ENCODE peak calls at places on chromosomes 2 and 18, in four cellular contexts. One of them, this sample, is unnamed. For H3K27me3, the result is how much of the 10 kb centered on the place peaks cover.

GRCh38 chr18:52392160-52392559 is 52.2 kb downstream of the DCC start:
- DNase-seq in naive thymus-derived CD4-positive, alpha-beta T cell: no peak
- DNase-seq in fibroblast of lung: peak
- DNase-seq in cardiac muscle cell: no peak
- DNase-seq in this sample: no peak

GRCh38 chr2:234138836-234139235 is 88.3 kb downstream of the SPP2 start:
- DNase-seq in cardiac muscle cell: no peak
- DNase-seq in fibroblast of lung: no peak
- DNase-seq in naive thymus-derived CD4-positive, alpha-beta T cell: no peak
- DNase-seq in this sample: no peak

GRCh38 chr2:180572346-180572745 is 408.1 kb upstream of the UBE2E3 start:
- DNase-seq in fibroblast of lung: peak
- DNase-seq in cardiac muscle cell: no peak
- DNase-seq in naive thymus-derived CD4-positive, alpha-beta T cell: no peak
- DNase-seq in this sample: no peak

GRCh38 chr18:21833619-21834300 is 93.2 kb downstream of the MIB1 start:
- DNase-seq in fibroblast of lung: no peak
- DNase-seq in naive thymus-derived CD4-positive, alpha-beta T cell: no peak
- DNase-seq in cardiac muscle cell: peak
- DNase-seq in this sample: no peak

GRCh38 chr2:41870948-41871522 is 176.8 kb upstream of the PKDCC start:
- DNase-seq in cardiac muscle cell: peak
- DNase-seq in fibroblast of lung: peak
- DNase-seq in naive thymus-derived CD4-positive, alpha-beta T cell: no peak
- DNase-seq in this sample: no peak

GRCh38 chr2:18047896-18048657 is 169.6 kb downstream of the KCNS3 start:
- DNase-seq in cardiac muscle cell: no peak
- DNase-seq in fibroblast of lung: peak
- DNase-seq in naive thymus-derived CD4-positive, alpha-beta T cell: no peak
- DNase-seq in this sample: no peak

GRCh38 chr2:32777714-32778113 is 149.9 kb downstream of the TTC27 start:
- DNase-seq in fibroblast of lung: no peak
- DNase-seq in naive thymus-derived CD4-positive, alpha-beta T cell: no peak
- DNase-seq in cardiac muscle cell: no peak
- DNase-seq in this sample: no peak

GRCh38 chr2:168604252-168604651 is 148.2 kb downstream of the CERS6 start:
- DNase-seq in fibroblast of lung: peak
- DNase-seq in cardiac muscle cell: no peak
- DNase-seq in naive thymus-derived CD4-positive, alpha-beta T cell: no peak
- DNase-seq in this sample: no peak

GRCh38 chr2:73939419-73939818 is 12.7 kb downstream of the DGUOK start:
- DNase-seq in naive thymus-derived CD4-positive, alpha-beta T cell: no peak
- DNase-seq in fibroblast of lung: peak
- DNase-seq in cardiac muscle cell: no peak
- DNase-seq in this sample: no peak

GRCh38 chr2:171878481-171878993 is 15.5 kb downstream of the SLC25A12 start:
- DNase-seq in fibroblast of lung: peak
- DNase-seq in cardiac muscle cell: peak
- DNase-seq in naive thymus-derived CD4-positive, alpha-beta T cell: no peak
- DNase-seq in this sample: no peak

GRCh38 chr2:65067806-65068553 is 11.8 kb downstream of the CEP68 start:
- DNase-seq in fibroblast of lung: no peak
- DNase-seq in cardiac muscle cell: no peak
- DNase-seq in naive thymus-derived CD4-positive, alpha-beta T cell: no peak
- DNase-seq in this sample: no peak

GRCh38 chr2:72263781-72264060 is 116.1 kb upstream of the CYP26B1 start:
- DNase-seq in cardiac muscle cell: no peak
- DNase-seq in naive thymus-derived CD4-positive, alpha-beta T cell: no peak
- DNase-seq in fibroblast of lung: no peak
- DNase-seq in this sample: no peak

GRCh38 chr2:10361220-10361588 is 58.5 kb downstream of the HPCAL1 start:
- DNase-seq in naive thymus-derived CD4-positive, alpha-beta T cell: no peak
- DNase-seq in fibroblast of lung: peak
- DNase-seq in cardiac muscle cell: no peak
- DNase-seq in this sample: no peak

GRCh38 chr2:88074854-88075292 is 7.2 kb downstream of the SMYD1 start:
- DNase-seq in naive thymus-derived CD4-positive, alpha-beta T cell: no peak
- DNase-seq in cardiac muscle cell: no peak
- DNase-seq in fibroblast of lung: peak
- DNase-seq in this sample: no peak

GRCh38 chr2:212540356-212540755 is 1.8 kb upstream of the ERBB4 start:
- DNase-seq in cardiac muscle cell: no peak
- DNase-seq in fibroblast of lung: no peak
- DNase-seq in naive thymus-derived CD4-positive, alpha-beta T cell: no peak
- DNase-seq in this sample: no peak

GRCh38 chr2:98478861-98479770 is 34.5 kb downstream of the INPP4A start:
- DNase-seq in cardiac muscle cell: no peak
- DNase-seq in fibroblast of lung: no peak
- DNase-seq in naive thymus-derived CD4-positive, alpha-beta T cell: no peak
- DNase-seq in this sample: no peak

GRCh38 chr2:104849618-104850097 is 4.3 kb upstream of the POU3F3 start:
- DNase-seq in naive thymus-derived CD4-positive, alpha-beta T cell: no peak
- DNase-seq in fibroblast of lung: peak
- DNase-seq in cardiac muscle cell: peak
- DNase-seq in this sample: peak

GRCh38 chr18:79789901-79790885 is 7.5 kb upstream of the KCNG2 start:
- DNase-seq in naive thymus-derived CD4-positive, alpha-beta T cell: no peak
- DNase-seq in cardiac muscle cell: no peak
- DNase-seq in fibroblast of lung: no peak
- DNase-seq in this sample: no peak

GRCh38 chr18:79792096-79792987 is 5.4 kb upstream of the KCNG2 start:
- DNase-seq in cardiac muscle cell: no peak
- DNase-seq in naive thymus-derived CD4-positive, alpha-beta T cell: no peak
- DNase-seq in fibroblast of lung: no peak
- DNase-seq in this sample: no peak

GRCh38 chr18:79789091-79789891 is 8.4 kb upstream of the KCNG2 start:
- DNase-seq in cardiac muscle cell: no peak
- DNase-seq in naive thymus-derived CD4-positive, alpha-beta T cell: no peak
- DNase-seq in fibroblast of lung: no peak
- DNase-seq in this sample: peak

GRCh38 chr18:79792988-79793355 is 4.8 kb upstream of the KCNG2 start:
- DNase-seq in naive thymus-derived CD4-positive, alpha-beta T cell: no peak
- DNase-seq in cardiac muscle cell: no peak
- DNase-seq in fibroblast of lung: no peak
- DNase-seq in this sample: no peak

DNA sequence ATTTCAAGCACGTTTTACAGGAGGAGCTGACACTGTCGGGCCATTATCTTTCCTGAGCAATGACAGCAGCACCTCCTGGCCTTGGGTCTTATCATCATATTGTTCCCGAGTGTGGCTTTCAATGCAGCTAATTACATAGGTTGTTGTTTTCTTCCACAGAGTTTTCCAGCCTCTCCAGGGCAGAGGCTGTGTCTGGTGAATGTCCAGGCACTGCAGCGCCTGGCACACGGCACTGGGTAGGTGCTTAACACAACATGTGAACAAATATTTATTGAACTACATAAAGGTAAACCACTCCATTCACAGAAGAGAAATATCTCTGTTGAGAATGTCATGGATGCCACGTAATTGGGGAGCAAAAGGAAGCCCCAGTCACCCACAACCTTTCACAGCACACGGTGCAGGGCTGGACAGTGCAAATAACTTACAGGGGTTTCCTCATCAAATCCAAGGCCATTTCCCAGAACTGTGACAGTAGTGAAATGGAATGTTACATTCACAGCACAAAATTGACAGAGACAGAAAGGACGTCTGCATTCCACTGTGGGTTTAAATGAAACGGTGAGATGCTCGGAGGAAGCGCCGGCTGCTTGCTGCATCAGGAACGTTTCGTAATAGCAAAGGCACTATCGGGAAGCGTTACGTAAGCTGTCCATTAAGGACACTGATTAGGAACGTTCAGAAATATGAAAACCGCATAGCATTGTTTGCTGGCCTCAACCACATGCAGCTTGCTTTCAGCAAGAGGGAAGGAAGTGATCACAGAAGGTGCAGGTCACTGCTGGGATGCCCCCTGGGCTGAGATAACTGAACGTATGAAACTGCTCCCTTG is 6.4 kb upstream of the KCNG2 start:
- DNase-seq in naive thymus-derived CD4-positive, alpha-beta T cell: no peak
- DNase-seq in cardiac muscle cell: no peak
- DNase-seq in fibroblast of lung: peak
- DNase-seq in this sample: no peak
- H3K27me3 ChIP-seq in naive thymus-derived CD4-positive, alpha-beta T cell: under half
- H3K27me3 ChIP-seq in cardiac muscle cell: half or more
- H3K27me3 ChIP-seq in fibroblast of lung: under half
- H3K27me3 ChIP-seq in this sample: under half

GRCh38 chr18:34550902-34551301 is 159.2 kb upstream of the DTNA start:
- DNase-seq in cardiac muscle cell: no peak
- DNase-seq in fibroblast of lung: no peak
- DNase-seq in naive thymus-derived CD4-positive, alpha-beta T cell: no peak
- DNase-seq in this sample: no peak

GRCh38 chr18:34550156-34550555 is 159.9 kb upstream of the DTNA start:
- DNase-seq in naive thymus-derived CD4-positive, alpha-beta T cell: no peak
- DNase-seq in cardiac muscle cell: no peak
- DNase-seq in fibroblast of lung: no peak
- DNase-seq in this sample: no peak

GRCh38 chr18:34549367-34549766 is 160.7 kb upstream of the DTNA start:
- DNase-seq in cardiac muscle cell: no peak
- DNase-seq in fibroblast of lung: no peak
- DNase-seq in naive thymus-derived CD4-positive, alpha-beta T cell: no peak
- DNase-seq in this sample: no peak

GRCh38 chr18:34548120-34548972 is 161.8 kb upstream of the DTNA start:
- DNase-seq in naive thymus-derived CD4-positive, alpha-beta T cell: no peak
- DNase-seq in fibroblast of lung: no peak
- DNase-seq in cardiac muscle cell: no peak
- DNase-seq in this sample: no peak

GRCh38 chr18:34548973-34549294 is 161.2 kb upstream of the DTNA start:
- DNase-seq in fibroblast of lung: no peak
- DNase-seq in cardiac muscle cell: no peak
- DNase-seq in naive thymus-derived CD4-positive, alpha-beta T cell: no peak
- DNase-seq in this sample: no peak
- H3K4me3 ChIP-seq in fibroblast of lung: no peak
- H3K4me3 ChIP-seq in cardiac muscle cell: no peak
- H3K4me3 ChIP-seq in naive thymus-derived CD4-positive, alpha-beta T cell: no peak
- H3K4me3 ChIP-seq in this sample: no peak

DNA sequence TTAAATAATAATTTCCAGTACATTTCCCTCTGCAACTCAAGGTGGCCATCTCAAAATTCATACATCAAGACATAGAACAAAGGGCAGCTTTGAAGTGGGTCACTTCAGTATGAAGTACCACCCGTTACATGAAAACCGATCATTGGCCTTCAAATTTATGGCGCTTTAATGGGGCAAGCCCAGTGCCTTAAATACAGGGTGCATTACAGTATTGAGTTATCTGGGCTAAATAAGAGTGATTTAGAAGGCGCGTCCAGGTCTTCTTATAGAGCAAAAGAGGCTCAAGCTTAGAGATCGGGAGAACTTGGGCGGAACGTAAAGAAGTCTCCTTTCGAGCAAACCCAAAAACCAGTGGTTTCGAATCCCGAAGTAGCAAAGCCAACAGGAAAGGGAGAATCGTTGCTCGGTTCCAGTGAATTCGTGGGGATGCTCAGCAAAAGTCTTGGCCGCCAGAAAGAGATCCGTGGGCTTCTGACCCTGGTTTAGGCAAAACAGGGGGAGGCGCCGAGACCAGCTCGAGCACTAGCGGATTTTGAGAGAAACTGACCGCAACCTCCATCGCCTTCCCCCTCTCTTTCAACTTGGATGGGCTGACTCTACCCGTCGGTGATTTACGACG is 7.2 kb downstream of the HOXD3 start:
- DNase-seq in naive thymus-derived CD4-positive, alpha-beta T cell: no peak
- DNase-seq in cardiac muscle cell: no peak
- DNase-seq in fibroblast of lung: no peak
- DNase-seq in this sample: no peak
- H3K27me3 ChIP-seq in naive thymus-derived CD4-positive, alpha-beta T cell: under half
- H3K27me3 ChIP-seq in cardiac muscle cell: half or more
- H3K27me3 ChIP-seq in fibroblast of lung: half or more
- H3K27me3 ChIP-seq in this sample: half or more

GRCh38 chr2:44952143-44952805 is 10.8 kb downstream of the SIX3 start:
- DNase-seq in fibroblast of lung: peak
- DNase-seq in naive thymus-derived CD4-positive, alpha-beta T cell: no peak
- DNase-seq in cardiac muscle cell: peak
- DNase-seq in this sample: no peak
- H3K4me3 ChIP-seq in fibroblast of lung: peak
- H3K4me3 ChIP-seq in naive thymus-derived CD4-positive, alpha-beta T cell: no peak
- H3K4me3 ChIP-seq in cardiac muscle cell: peak
- H3K4me3 ChIP-seq in this sample: no peak

DNA sequence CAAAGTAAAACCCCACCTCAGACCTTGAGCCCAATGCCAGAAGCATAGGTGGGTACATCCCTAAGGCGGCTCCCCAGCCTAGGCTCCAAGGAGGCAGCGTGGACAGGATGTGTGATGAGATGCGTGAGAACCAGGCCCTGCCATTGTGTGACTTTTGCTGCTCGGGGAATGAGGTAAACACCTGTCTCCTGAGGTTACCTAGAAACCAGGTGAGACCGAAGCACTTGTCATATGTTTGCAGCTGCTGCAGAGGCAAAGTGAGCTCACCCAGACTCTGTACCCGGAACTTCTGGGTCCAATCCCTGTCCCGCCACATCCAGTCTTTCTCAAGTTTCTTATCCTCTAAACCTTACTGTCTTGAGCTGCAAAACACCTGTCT is 3.4 kb downstream of the FBLN7 start:
- DNase-seq in fibroblast of lung: no peak
- DNase-seq in naive thymus-derived CD4-positive, alpha-beta T cell: no peak
- DNase-seq in cardiac muscle cell: no peak
- DNase-seq in this sample: no peak
- H3K27me3 ChIP-seq in fibroblast of lung: under half
- H3K27me3 ChIP-seq in naive thymus-derived CD4-positive, alpha-beta T cell: under half
- H3K27me3 ChIP-seq in cardiac muscle cell: under half
- H3K27me3 ChIP-seq in this sample: under half

GRCh38 chr2:79511320-79511951 is 1.4 kb upstream of the CTNNA2 start:
- DNase-seq in cardiac muscle cell: peak
- DNase-seq in fibroblast of lung: peak
- DNase-seq in naive thymus-derived CD4-positive, alpha-beta T cell: no peak
- DNase-seq in this sample: no peak

GRCh38 chr2:79512442-79513401 is at the start of gene CTNNA2:
- DNase-seq in naive thymus-derived CD4-positive, alpha-beta T cell: no peak
- DNase-seq in fibroblast of lung: peak
- DNase-seq in cardiac muscle cell: peak
- DNase-seq in this sample: no peak
- H3K4me3 ChIP-seq in naive thymus-derived CD4-positive, alpha-beta T cell: no peak
- H3K4me3 ChIP-seq in fibroblast of lung: peak
- H3K4me3 ChIP-seq in cardiac muscle cell: peak
- H3K4me3 ChIP-seq in this sample: no peak

GRCh38 chr2:1791670-1792069 is 47.4 kb upstream of the PXDN start:
- DNase-seq in fibroblast of lung: peak
- DNase-seq in cardiac muscle cell: no peak
- DNase-seq in naive thymus-derived CD4-positive, alpha-beta T cell: no peak
- DNase-seq in this sample: no peak

GRCh38 chr2:1790996-1791395 is 46.7 kb upstream of the PXDN start:
- DNase-seq in cardiac muscle cell: no peak
- DNase-seq in naive thymus-derived CD4-positive, alpha-beta T cell: no peak
- DNase-seq in fibroblast of lung: peak
- DNase-seq in this sample: no peak

GRCh38 chr2:1789610-1790009 is 45.3 kb upstream of the PXDN start:
- DNase-seq in fibroblast of lung: no peak
- DNase-seq in naive thymus-derived CD4-positive, alpha-beta T cell: no peak
- DNase-seq in cardiac muscle cell: no peak
- DNase-seq in this sample: no peak

GRCh38 chr2:1788478-1788959 is 44.2 kb upstream of the PXDN start:
- DNase-seq in naive thymus-derived CD4-positive, alpha-beta T cell: no peak
- DNase-seq in cardiac muscle cell: no peak
- DNase-seq in fibroblast of lung: no peak
- DNase-seq in this sample: no peak

GRCh38 chr2:1790473-1790872 is 46.2 kb upstream of the PXDN start:
- DNase-seq in cardiac muscle cell: no peak
- DNase-seq in fibroblast of lung: no peak
- DNase-seq in naive thymus-derived CD4-positive, alpha-beta T cell: no peak
- DNase-seq in this sample: peak
- H3K27me3 ChIP-seq in cardiac muscle cell: under half
- H3K27me3 ChIP-seq in fibroblast of lung: under half
- H3K27me3 ChIP-seq in naive thymus-derived CD4-positive, alpha-beta T cell: under half
- H3K27me3 ChIP-seq in this sample: under half